ENCODE peak calls at places on chromosomes 6 and 20, in nine cellular contexts. G is PC-9; M is stimulated activated CD4-positive, alpha-beta T cell treated with anti-CD3 and anti-CD28 coated beads, Interleukin-1b, Interleukin-23, amount 100 ng/mL, for 1 hour; O is HEK293T; Y is stimulated activated CD8-positive, alpha-beta memory T cell treated with anti-CD3 and anti-CD28 coated beads, Interleukin-4, amount 100 ng/mL, for 1 hour; D is hippocampal formation; S is progenitor cell of endocrine pancreas; P is substantia nigra; A is H7. B is an unnamed sample.

GRCh38 chr20:64027981-64028685 is 7.8 kb upstream of the C20orf204 start:
- DNase-seq in G (no peak), M (no peak), O (no peak), Y (no peak), D (no peak), S (no peak), P (no peak), A (no peak), B (no peak)

GRCh38 chr6:36387440-36388303 is at the start of gene ETV7:
- DNase-seq in G (no peak), M (peak), O (no peak), Y (no peak), D (no peak), S (no peak), P (no peak), A (peak), B (no peak)

GRCh38 chr6:51930602-51931001 is 156.8 kb downstream of the PKHD1 start:
- DNase-seq in G (no peak), M (no peak), O (no peak), Y (no peak), D (no peak), S (no peak), P (no peak), A (no peak), B (no peak)

GRCh38 chr6:85544776-85545175 is 48.9 kb downstream of the SNX14 start:
- DNase-seq in G (no peak), M (no peak), O (no peak), Y (no peak), D (no peak), S (no peak), P (no peak), A (no peak), B (no peak)

GRCh38 chr6:30601436-30601814 is 15.6 kb downstream of the PPP1R10 start:
- DNase-seq in G (no peak), M (no peak), O (no peak), Y (no peak), D (no peak), S (no peak), P (no peak), A (no peak), B (no peak)

GRCh38 chr6:168860987-168861386 is 392.7 kb downstream of the THBS2 start:
- DNase-seq in G (no peak), M (no peak), O (no peak), Y (no peak), D (no peak), S (no peak), P (no peak), A (peak), B (no peak)

GRCh38 chr6:111087871-111088667 is 766 bp downstream of the SLC16A10 start:
- DNase-seq in G (no peak), M (peak), O (peak), Y (no peak), D (no peak), S (peak), P (no peak), A (peak), B (no peak)

GRCh38 chr6:44855562-44856494 is 468.3 kb downstream of the CDC5L start:
- DNase-seq in G (no peak), M (no peak), O (no peak), Y (no peak), D (no peak), S (no peak), P (no peak), A (no peak), B (no peak)

GRCh38 chr6:3478341-3478740 is 21.5 kb upstream of the SLC22A23 start:
- DNase-seq in G (no peak), M (no peak), O (no peak), Y (no peak), D (no peak), S (no peak), P (no peak), A (no peak), B (no peak)

GRCh38 chr6:26068036-26068435 is 19.2 kb upstream of the HFE start:
- DNase-seq in G (no peak), M (no peak), O (no peak), Y (no peak), D (no peak), S (no peak), P (no peak), A (no peak), B (no peak)

GRCh38 chr6:141475269-141475668 is 657.5 kb upstream of the GJE1 start:
- DNase-seq in G (no peak), M (no peak), O (no peak), Y (no peak), D (no peak), S (no peak), P (no peak), A (no peak), B (no peak)

GRCh38 chr20:41738584-41739193 is 120.5 kb upstream of the CHD6 start:
- DNase-seq in G (no peak), M (no peak), O (peak), Y (no peak), D (peak), S (peak), P (peak), A (peak), B (peak)

GRCh38 chr6:167005350-167006159 is 6.4 kb downstream of the CEP43 start:
- DNase-seq in G (no peak), M (no peak), O (no peak), Y (no peak), D (no peak), S (no peak), P (no peak), A (no peak), B (no peak)

GRCh38 chr20:16115891-16116577 is 457.2 kb downstream of the KIF16B start:
- DNase-seq in G (no peak), M (no peak), O (no peak), Y (no peak), D (no peak), S (no peak), P (no peak), A (no peak), B (no peak)